ENCODE peak calls at places on chromosomes 12 and 14, in six cellular contexts. I is CD8-positive, alpha-beta memory T cell; W is hepatocyte; G is aorta; X is GM23338; B is IMR-90. M is an unnamed sample. For H3K4me1, the result is how much of the 10 kb centered on the place peaks cover.

GRCh38 chr12:89999699-90000505 is 291.3 kb upstream of the ATP2B1 start:
- DNase-seq in I (no peak), W (no peak), G (no peak), X (no peak), B (peak), M (no peak)

GRCh38 chr14:100246809-100247428 is 8.0 kb downstream of the YY1 start:
- DNase-seq in I (peak), W (peak), G (no peak), X (peak), B (peak), M (no peak)

GRCh38 chr14:23641915-23642588 is 5.9 kb downstream of the DHRS2 start:
- DNase-seq in I (no peak), W (no peak), G (no peak), X (no peak), B (no peak), M (no peak)

GRCh38 chr12:59066445-59066844 is 146.1 kb upstream of the LRIG3 start:
- DNase-seq in I (no peak), W (no peak), G (no peak), X (no peak), B (no peak), M (no peak)

GRCh38 chr12:40181490-40181889 is 43.3 kb upstream of the LRRK2 start:
- DNase-seq in I (no peak), W (no peak), G (no peak), X (no peak), B (no peak), M (no peak)

GRCh38 chr12:104680506-104680905 is 223.8 kb downstream of the CHST11 start:
- DNase-seq in I (no peak), W (no peak), G (no peak), X (no peak), B (no peak), M (no peak)

GRCh38 chr12:111268738-111269572 is 99.9 kb downstream of the PHETA1 start:
- DNase-seq in I (no peak), W (no peak), G (no peak), X (peak), B (no peak), M (no peak)

GRCh38 chr12:30613119-30613830 is 82.4 kb downstream of the IPO8 start:
- DNase-seq in I (no peak), W (no peak), G (no peak), X (no peak), B (peak), M (no peak)

GRCh38 chr14:59046746-59047145 is 141.7 kb upstream of the DAAM1 start:
- DNase-seq in I (no peak), W (no peak), G (no peak), X (no peak), B (no peak), M (no peak)

GRCh38 chr12:116551151-116551550 is 8.0 kb upstream of the MAP1LC3B2 start:
- DNase-seq in I (no peak), W (no peak), G (no peak), X (no peak), B (no peak), M (no peak)

GRCh38 chr14:70317969-70318634 is 41.4 kb downstream of the COX16 start:
- DNase-seq in I (no peak), W (peak), G (no peak), X (peak), B (peak), M (no peak)

GRCh38 chr12:43407816-43408645 is 144.0 kb downstream of the ADAMTS20 start:
- DNase-seq in I (no peak), W (no peak), G (no peak), X (no peak), B (peak), M (no peak)

GRCh38 chr14:37198273-37198598 is 499 bp downstream of the MIPOL1 start:
- DNase-seq in I (no peak), W (no peak), G (no peak), X (no peak), B (no peak), M (no peak)

GRCh38 chr12:120006248-120006975 is 17.4 kb downstream of the BICDL1 start:
- DNase-seq in I (no peak), W (no peak), G (no peak), X (no peak), B (no peak), M (no peak)

GRCh38 chr12:100753837-100754236 is 40.7 kb upstream of the ANO4 start:
- DNase-seq in I (no peak), W (no peak), G (no peak), X (no peak), B (peak), M (no peak)

GRCh38 chr14:61455351-61455750 is 134.0 kb downstream of the PRKCH start:
- DNase-seq in I (no peak), W (no peak), G (no peak), X (no peak), B (no peak), M (no peak)

GRCh38 chr14:90521121-90521929 is 124.5 kb downstream of the CALM1 start:
- DNase-seq in I (no peak), W (no peak), G (peak), X (no peak), B (no peak), M (peak)

GRCh38 chr12:130916251-130916911 is 37.3 kb upstream of the ADGRD1 start:
- DNase-seq in I (no peak), W (peak), G (peak), X (peak), B (peak), M (peak)

GRCh38 chr14:68564236-68564825 is 228.5 kb downstream of the ZFP36L1 start:
- DNase-seq in I (no peak), W (no peak), G (no peak), X (no peak), B (no peak), M (no peak)

GRCh38 chr14:75418779-75419768 is 8.7 kb upstream of the JDP2 start:
- DNase-seq in I (peak), W (peak), G (no peak), X (peak), B (no peak), M (peak)

GRCh38 chr12:127819066-127819465 is 447.9 kb upstream of the TMEM132C start:
- DNase-seq in I (no peak), W (no peak), G (no peak), X (no peak), B (no peak), M (no peak)

GRCh38 chr12:60148109-60148508 is 552.3 kb downstream of the SLC16A7 start:
- DNase-seq in I (no peak), W (peak), G (no peak), X (no peak), B (peak), M (no peak)

GRCh38 chr14:30330452-30330851 is 228.5 kb upstream of the G2E3 start:
- DNase-seq in I (no peak), W (no peak), G (no peak), X (peak), B (no peak), M (no peak)

GRCh38 chr12:5390174-5390799 is 41.6 kb upstream of the NTF3 start:
- DNase-seq in I (no peak), W (peak), G (no peak), X (no peak), B (no peak), M (no peak)

GRCh38 chr12:13211191-13211858 is 14.8 kb downstream of the EMP1 start:
- DNase-seq in I (no peak), W (no peak), G (no peak), X (no peak), B (peak), M (no peak)

GRCh38 chr14:30131698-30132097 is 204.1 kb upstream of the PRKD1 start:
- DNase-seq in I (no peak), W (no peak), G (no peak), X (no peak), B (no peak), M (no peak)

GRCh38 chr14:104693482-104694431 is 4.3 kb downstream of the INF2 start:
- DNase-seq in I (no peak), W (no peak), G (no peak), X (no peak), B (no peak), M (no peak)
- H3K27ac ChIP-seq in I (no peak), W (no peak), G (no peak), X (no peak), B (no peak), M (no peak)

GRCh38 chr12:32906407-32907165 is 10.0 kb upstream of the PKP2 start:
- DNase-seq in I (no peak), W (peak), G (no peak), X (no peak), B (no peak), M (no peak)

GRCh38 chr12:32903318-32903717 is 6.7 kb upstream of the PKP2 start:
- DNase-seq in I (no peak), W (no peak), G (no peak), X (no peak), B (no peak), M (no peak)

GRCh38 chr12:32901553-32901952 is 5.0 kb upstream of the PKP2 start:
- DNase-seq in I (no peak), W (no peak), G (no peak), X (no peak), B (no peak), M (no peak)

GRCh38 chr12:32903763-32904162 is 7.2 kb upstream of the PKP2 start:
- DNase-seq in I (no peak), W (no peak), G (no peak), X (no peak), B (no peak), M (no peak)

GRCh38 chr12:32902287-32902996 is 5.9 kb upstream of the PKP2 start:
- DNase-seq in I (no peak), W (no peak), G (no peak), X (no peak), B (no peak), M (no peak)
- H3K4me1 ChIP-seq in I (under half), W (under half), G (under half), X (under half), B (under half), M (under half)

DNA sequence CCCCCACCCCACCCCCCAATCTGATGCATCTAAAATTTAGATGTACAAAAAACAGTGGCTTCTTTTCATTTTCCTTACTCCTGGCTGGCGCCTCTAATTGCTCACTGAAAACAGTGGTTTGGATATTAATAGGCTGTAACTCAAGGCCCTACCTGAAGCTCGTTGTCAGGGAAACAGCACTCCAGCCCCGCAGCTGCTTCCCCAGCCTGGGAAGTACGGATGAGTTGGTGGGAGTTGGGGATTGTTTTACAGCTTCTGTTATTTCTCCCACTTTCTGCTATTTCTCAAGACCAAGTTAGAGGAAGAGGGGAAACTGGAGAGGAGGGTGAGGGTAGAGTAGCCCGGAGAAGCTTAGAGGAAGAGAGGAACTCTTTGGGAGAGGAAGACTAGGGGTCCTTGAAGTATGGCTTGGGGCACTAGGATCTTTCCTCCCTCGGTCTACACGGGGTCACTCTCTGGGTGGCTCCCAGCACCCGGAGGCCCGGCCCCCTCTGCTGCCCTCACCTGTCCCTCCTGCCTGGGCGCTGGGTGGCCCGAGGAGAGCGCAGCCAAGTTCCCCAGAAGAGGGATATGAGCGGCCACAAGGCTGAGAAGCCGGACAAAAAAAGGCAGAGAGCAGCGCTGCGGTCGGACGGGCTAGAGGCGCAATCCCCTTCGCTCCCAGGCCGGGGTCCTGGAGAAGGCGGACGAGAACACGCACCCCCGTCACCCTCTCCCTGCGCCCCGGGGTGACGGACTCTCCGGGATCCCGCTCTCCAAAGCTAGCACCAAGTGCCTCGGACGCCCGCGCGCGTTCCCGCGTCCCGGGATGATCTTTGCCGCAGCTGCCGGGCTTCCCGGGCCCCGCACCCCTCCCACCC is 702 bp downstream of the SPTB start:
- DNase-seq in I (no peak), W (peak), G (peak), X (peak), B (no peak), M (no peak)
- H3K27ac ChIP-seq in I (no peak), W (no peak), G (no peak), X (no peak), B (no peak), M (no peak)

GRCh38 chr12:108696996-108697290 is 34.4 kb downstream of the CORO1C start:
- DNase-seq in I (no peak), W (no peak), G (no peak), X (no peak), B (no peak), M (no peak)
- H3K4me1 ChIP-seq in I (under half), W (under half), G (under half), X (under half), B (under half), M (half or more)

DNA sequence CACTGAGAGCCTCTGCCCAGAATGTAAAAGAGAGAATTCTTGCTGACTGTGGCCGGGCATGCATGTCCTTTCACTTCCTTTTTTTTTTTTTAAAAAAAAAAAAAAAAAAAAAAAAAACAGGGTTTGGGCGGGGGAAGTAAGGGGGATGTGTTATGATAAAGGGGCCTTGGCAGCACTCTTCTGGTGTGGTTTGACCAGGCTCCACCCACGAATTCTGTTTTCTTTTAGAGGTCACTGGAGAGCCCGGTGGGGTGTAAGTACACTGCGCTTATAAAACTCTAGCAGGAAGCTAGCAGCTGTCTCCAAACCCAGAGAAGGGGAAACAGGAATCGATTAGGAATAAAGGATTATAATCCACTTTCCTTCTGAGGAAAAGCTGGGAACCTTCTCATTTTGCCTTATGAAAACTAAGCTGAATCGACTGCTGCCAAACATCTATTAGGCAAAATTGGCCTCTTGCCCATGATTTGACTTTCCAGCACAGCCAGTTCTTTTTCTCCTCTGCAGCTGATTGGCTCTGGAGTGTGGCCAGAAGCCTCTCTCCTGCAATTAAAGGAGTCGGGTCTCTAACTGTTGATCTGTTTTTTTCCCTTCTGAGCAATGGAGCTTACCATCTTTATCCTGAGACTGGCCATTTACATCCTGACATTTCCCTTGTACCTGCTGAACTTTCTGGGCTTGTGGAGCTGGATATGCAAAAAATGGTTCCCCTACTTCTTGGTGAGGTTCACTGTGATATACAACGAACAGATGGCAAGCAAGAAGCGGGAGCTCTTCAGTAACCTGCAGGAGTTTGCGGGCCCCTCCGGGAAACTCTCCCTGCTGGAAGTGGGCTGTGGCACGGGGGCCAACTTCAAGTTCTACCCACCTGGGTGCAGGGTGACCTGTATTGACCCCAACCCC is 27.7 kb upstream of the HIGD1C start:
- DNase-seq in I (peak), W (peak), G (peak), X (peak), B (peak), M (peak)
- H3K27ac ChIP-seq in I (peak), W (peak), G (peak), X (peak), B (peak), M (peak)

DNA sequence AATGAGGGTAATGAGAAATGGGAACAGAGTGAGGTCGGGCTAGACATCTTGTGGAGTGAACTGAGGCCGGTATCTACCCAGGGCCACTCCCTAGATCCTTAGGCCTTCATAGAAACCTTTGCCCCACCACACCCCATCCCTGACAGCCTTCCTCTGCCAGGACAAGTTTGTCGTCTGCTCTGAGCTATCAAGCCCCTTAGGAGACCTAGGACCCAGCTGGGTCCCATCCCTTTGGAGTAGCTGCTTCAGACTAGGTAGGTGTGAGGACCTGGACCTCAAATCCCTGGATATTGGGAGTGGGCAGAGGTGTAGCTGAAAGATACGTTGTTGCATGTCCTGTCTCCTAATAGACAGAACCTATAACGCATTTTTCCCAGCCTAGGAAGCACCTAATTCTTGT is at the start of gene TMEM253:
- DNase-seq in I (no peak), W (no peak), G (no peak), X (no peak), B (no peak), M (no peak)
- H3K4me1 ChIP-seq in I (under half), W (under half), G (under half), X (under half), B (under half), M (under half)